ENCODE peak calls at places on chromosomes 1 and 21, in four cellular contexts. T, O, A and U are unnamed samples.

GRCh38 chr1:59833991-59834390 is 19.2 kb downstream of the HOOK1 start:
- DNase-seq in T (no peak), O (no peak), A (no peak), U (no peak)

GRCh38 chr1:61287734-61288133 is 205.4 kb downstream of the NFIA start:
- DNase-seq in T (peak), O (no peak), A (peak), U (no peak)

GRCh38 chr21:45312296-45312695 is 24.6 kb upstream of the POFUT2 start:
- DNase-seq in T (no peak), O (no peak), A (no peak), U (no peak)

GRCh38 chr1:61952675-61953074 is 210.4 kb downstream of the PATJ start:
- DNase-seq in T (no peak), O (no peak), A (no peak), U (no peak)

GRCh38 chr1:2121071-2121691 is 71.0 kb downstream of the PRKCZ start:
- DNase-seq in T (no peak), O (no peak), A (no peak), U (no peak)

GRCh38 chr1:100585774-100586173 is 47.8 kb downstream of the GPR88 start:
- DNase-seq in T (no peak), O (no peak), A (peak), U (no peak)

GRCh38 chr1:157136133-157136532 is 2.1 kb downstream of the ETV3 start:
- DNase-seq in T (no peak), O (no peak), A (no peak), U (peak)

GRCh38 chr1:16491056-16491675 is 22.9 kb downstream of the RNU1-1 start:
- DNase-seq in T (no peak), O (no peak), A (no peak), U (no peak)

GRCh38 chr1:94602312-94602711 is 60.8 kb upstream of the F3 start:
- DNase-seq in T (no peak), O (no peak), A (peak), U (peak)

GRCh38 chr1:38246955-38247952 is 200.7 kb upstream of the POU3F1 start:
- DNase-seq in T (no peak), O (no peak), A (peak), U (no peak)

GRCh38 chr1:65813956-65814355 is 21.3 kb downstream of the PDE4B start:
- DNase-seq in T (no peak), O (no peak), A (peak), U (no peak)

GRCh38 chr1:27621067-27621920 is 13.7 kb downstream of the FGR start:
- DNase-seq in T (no peak), O (no peak), A (peak), U (no peak)

GRCh38 chr1:117942293-117942692 is 12.8 kb downstream of the WDR3 start:
- DNase-seq in T (no peak), O (no peak), A (peak), U (no peak)

GRCh38 chr1:227944931-227945890 is 2.5 kb downstream of the WNT9A start:
- DNase-seq in T (no peak), O (no peak), A (no peak), U (peak)

GRCh38 chr1:88089961-88090360 is 594.1 kb upstream of the PKN2 start:
- DNase-seq in T (no peak), O (no peak), A (no peak), U (no peak)

GRCh38 chr1:56584910-56585528 is 5.7 kb upstream of the PLPP3 start:
- DNase-seq in T (peak), O (peak), A (peak), U (peak)

GRCh38 chr1:57843760-57844159 is 419.9 kb upstream of the DAB1 start:
- DNase-seq in T (no peak), O (no peak), A (peak), U (no peak)

GRCh38 chr1:227440167-227440566 is 121.9 kb upstream of the CDC42BPA start:
- DNase-seq in T (no peak), O (no peak), A (no peak), U (no peak)

GRCh38 chr21:46118305-46118870 is 20.5 kb downstream of the COL6A2 start:
- DNase-seq in T (no peak), O (no peak), A (no peak), U (no peak)

GRCh38 chr1:15178571-15179484 is 25.3 kb downstream of the TMEM51 start:
- DNase-seq in T (peak), O (no peak), A (peak), U (peak)

GRCh38 chr1:216074196-216074595 is 349.1 kb downstream of the USH2A start:
- DNase-seq in T (no peak), O (no peak), A (no peak), U (no peak)

GRCh38 chr1:216076751-216077150 is 346.5 kb downstream of the USH2A start:
- DNase-seq in T (no peak), O (no peak), A (no peak), U (no peak)

GRCh38 chr1:216075339-216075738 is 347.9 kb downstream of the USH2A start:
- DNase-seq in T (no peak), O (no peak), A (peak), U (no peak)

DNA sequence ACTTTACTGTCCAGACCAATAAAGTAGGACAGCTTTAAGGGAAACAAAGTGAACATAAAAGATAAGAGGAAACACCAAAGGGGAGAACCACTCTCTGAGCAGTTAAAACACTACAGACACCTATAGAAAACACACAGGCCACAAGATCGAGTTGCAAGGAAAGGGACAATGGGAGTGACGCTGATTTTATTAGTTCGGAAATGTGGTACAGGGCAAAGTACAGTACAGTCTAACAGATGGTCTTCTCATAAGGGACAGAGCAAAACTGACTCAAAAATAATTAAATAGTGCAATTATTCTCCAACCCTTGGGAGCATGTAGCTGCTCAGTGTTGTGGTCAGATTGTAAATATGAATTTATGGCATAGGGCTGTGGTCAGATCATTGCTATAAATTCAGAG is 352.0 kb downstream of the USH2A start:
- DNase-seq in T (no peak), O (no peak), A (no peak), U (no peak)
- TF ChIP-seq EZH2phosphoT487 in T (no peak), O (no peak), A (no peak), U (no peak)

GRCh38 chr21:43365611-43366426 is 61.1 kb downstream of the SIK1 start:
- DNase-seq in T (no peak), O (no peak), A (no peak), U (no peak)

GRCh38 chr21:43364261-43364510 is 62.7 kb downstream of the SIK1 start:
- DNase-seq in T (no peak), O (no peak), A (no peak), U (no peak)

GRCh38 chr21:43366656-43367055 is 60.3 kb downstream of the SIK1 start:
- DNase-seq in T (no peak), O (no peak), A (no peak), U (no peak)

GRCh38 chr21:43363506-43364260 is 63.2 kb downstream of the SIK1 start:
- DNase-seq in T (no peak), O (no peak), A (no peak), U (no peak)

DNA sequence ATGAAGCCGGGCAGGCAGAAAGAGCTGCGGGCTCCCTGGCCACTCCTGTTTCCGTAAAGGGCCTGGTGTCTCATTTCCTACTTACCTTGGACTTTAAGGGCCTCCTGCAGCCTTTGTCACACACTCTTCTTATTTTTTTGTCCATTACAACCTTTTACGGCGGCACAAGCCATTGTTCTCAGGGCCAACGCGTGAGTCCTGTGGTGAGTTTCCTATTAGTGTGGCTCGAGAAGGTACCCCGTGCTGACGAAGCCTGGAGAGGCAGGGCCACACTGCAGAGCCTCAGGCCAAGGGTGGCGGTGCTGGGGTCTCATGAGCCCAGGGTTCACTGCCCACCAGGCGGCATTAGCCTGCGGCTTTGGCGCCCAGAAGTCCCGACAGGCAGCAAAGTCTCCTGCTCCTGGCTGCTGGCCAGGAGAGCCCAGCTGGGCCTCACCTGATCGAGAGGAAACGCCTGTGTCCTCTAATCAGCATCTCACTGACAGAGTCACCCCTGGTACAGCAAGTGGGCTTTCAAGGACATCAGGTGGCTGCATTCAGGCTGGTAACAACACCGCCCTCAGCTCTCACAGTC is 62.0 kb downstream of the SIK1 start:
- DNase-seq in T (no peak), O (no peak), A (no peak), U (no peak)
- TF ChIP-seq EZH2phosphoT487 in T (no peak), O (no peak), A (no peak), U (no peak)

GRCh38 chr1:151443846-151444790 is 15.2 kb downstream of the POGZ start:
- DNase-seq in T (peak), O (peak), A (peak), U (peak)
- TF ChIP-seq EZH2phosphoT487 in T (no peak), O (no peak), A (no peak), U (no peak)

GRCh38 chr1:109500886-109501285 is 7.0 kb downstream of the CYB561D1 start:
- DNase-seq in T (no peak), O (no peak), A (peak), U (no peak)
- TF ChIP-seq EZH2phosphoT487 in T (no peak), O (no peak), A (no peak), U (no peak)

GRCh38 chr1:155172732-155173477 is at the start of gene KRTCAP2:
- DNase-seq in T (peak), O (peak), A (peak), U (peak)

GRCh38 chr1:155171836-155172731 is 1.0 kb downstream of the KRTCAP2 start:
- DNase-seq in T (no peak), O (no peak), A (peak), U (no peak)

GRCh38 chr1:155174334-155175280 is 958 bp downstream of the TRIM46 start:
- DNase-seq in T (no peak), O (peak), A (peak), U (no peak)

GRCh38 chr1:155175281-155175926 is 1.8 kb downstream of the TRIM46 start:
- DNase-seq in T (no peak), O (no peak), A (no peak), U (no peak)

DNA sequence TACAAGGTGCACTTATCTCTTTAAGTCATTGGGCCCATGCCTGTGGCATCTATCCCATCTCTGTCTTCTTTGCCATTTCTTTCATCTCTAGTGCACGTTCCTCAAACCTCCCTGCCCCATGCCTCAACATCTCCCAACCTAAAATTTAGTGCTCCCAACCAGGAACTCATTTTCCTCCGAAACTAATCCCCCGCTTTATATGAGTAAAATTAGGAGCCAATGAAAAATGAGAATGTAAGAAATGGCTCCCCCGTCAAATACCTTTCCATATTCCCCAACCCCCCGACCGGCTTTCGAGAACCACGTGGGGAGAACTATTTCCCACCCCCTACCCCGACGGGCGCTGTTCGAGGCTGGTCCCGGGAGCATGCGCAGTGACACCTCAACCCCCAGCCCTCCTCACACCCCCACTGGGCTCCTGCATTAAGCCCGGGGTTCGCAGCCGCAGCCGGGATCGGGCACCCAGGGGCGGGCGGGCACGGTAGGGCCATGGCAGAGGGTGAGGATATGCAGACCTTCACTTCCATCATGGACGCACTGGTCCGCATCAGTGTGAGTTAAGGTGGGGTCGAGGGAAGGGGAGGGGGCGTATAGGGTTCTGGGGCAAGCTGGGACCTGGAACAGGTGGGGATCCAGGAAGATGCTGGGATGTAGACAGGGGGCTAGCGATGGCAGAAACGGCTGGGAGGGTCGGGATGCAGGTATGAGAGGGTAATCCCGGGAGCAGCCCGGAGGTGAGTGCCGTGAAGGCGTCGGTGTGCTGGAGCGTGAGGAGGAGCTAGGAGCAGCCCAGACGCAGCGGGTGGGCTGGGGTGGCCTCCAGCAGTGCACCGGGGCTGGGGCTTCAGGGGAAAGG is at the start of gene TRIM46:
- DNase-seq in T (no peak), O (peak), A (peak), U (no peak)
- TF ChIP-seq EZH2phosphoT487 in T (no peak), O (no peak), A (no peak), U (no peak)

GRCh38 chr1:7769673-7770412 is 1.3 kb upstream of the VAMP3 start:
- DNase-seq in T (no peak), O (no peak), A (no peak), U (no peak)
- TF ChIP-seq EZH2phosphoT487 in T (no peak), O (no peak), A (no peak), U (no peak)

DNA sequence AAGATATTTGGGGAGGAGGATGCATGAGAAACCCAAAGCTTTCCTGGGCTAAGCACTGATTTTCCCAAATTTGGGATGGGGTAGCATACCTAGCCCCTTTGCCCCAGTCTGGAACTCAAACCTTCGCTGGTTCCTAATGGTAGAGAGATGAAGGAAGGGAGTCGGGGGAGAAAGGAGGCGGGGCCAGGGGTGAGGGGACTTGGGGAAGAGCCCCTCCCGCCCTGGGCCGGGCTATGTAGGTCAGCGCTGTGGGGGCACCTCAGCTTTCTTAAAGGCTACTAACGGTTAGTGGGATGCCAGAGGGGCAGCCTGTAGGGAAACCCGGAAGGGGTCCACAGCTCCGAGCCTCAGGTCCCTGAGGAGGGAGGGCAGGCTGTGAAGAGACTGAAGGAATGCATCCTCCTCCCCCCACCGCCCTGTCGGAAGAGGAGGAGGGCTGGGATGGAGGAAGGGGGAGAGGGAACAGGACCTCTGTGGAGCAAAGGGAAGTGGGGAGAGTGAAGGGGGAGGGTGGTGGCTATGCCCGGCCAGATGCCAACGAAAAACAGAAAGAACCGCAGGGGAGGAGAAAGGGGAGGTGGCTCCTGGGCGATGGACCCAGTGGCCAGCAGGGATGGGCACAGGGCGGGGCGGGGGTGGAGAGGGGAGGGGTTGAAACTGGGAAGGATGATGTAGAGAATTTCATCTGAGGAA is 1.3 kb downstream of the CADM3 start:
- DNase-seq in T (no peak), O (no peak), A (no peak), U (no peak)
- TF ChIP-seq EZH2phosphoT487 in T (no peak), O (no peak), A (no peak), U (no peak)

GRCh38 chr1:93324486-93325464 is 20.9 kb upstream of the DR1 start:
- DNase-seq in T (peak), O (no peak), A (peak), U (no peak)
- TF ChIP-seq EZH2phosphoT487 in T (no peak), O (no peak), A (no peak), U (no peak)